ENCODE peak calls at places on chromosomes 6 and 20, in eight cellular contexts. W is psoas muscle, E is progenitor cell of endocrine pancreas, N is CMK, Y is stomach, M is germinal center, D is RWPE1, P is GM13976. V is an unnamed sample.

GRCh38 chr6:44022296-44022661 is 105.0 kb downstream of the MRPL14 start:
- DNase-seq in M (no peak), P (no peak), D (no peak), W (no peak), E (no peak), Y (no peak), N (no peak), V (peak; percentile 60)

GRCh38 chr6:88481519-88481918 is 315.4 kb upstream of the CNR1 start:
- DNase-seq in E (no peak), W (no peak), Y (no peak), P (no peak), D (no peak), M (no peak), N (no peak), V (no peak)

GRCh38 chr6:110885526-110885925 is 10.9 kb downstream of the AMD1 start:
- DNase-seq in E (no peak), P (no peak), Y (no peak), W (no peak), M (no peak), D (no peak), N (no peak), V (no peak)

GRCh38 chr6:41644297-41644879 is 6.1 kb downstream of the MDFI start:
- DNase-seq in Y (no peak), D (peak; percentile 59), P (no peak), W (no peak), N (no peak), M (no peak), E (no peak), V (no peak)

GRCh38 chr6:49556429-49556837 is 6.0 kb downstream of the C6orf141 start:
- DNase-seq in N (no peak), W (no peak), D (peak; percentile 82), P (no peak), E (no peak), Y (no peak), M (no peak), V (no peak)

GRCh38 chr6:13664703-13665352 is 46.8 kb downstream of the RANBP9 start:
- DNase-seq in N (no peak), D (no peak), Y (no peak), W (no peak), M (no peak), P (no peak), E (no peak), V (no peak)

GRCh38 chr6:155154158-155154830 is 109.5 kb upstream of the CLDN20 start:
- DNase-seq in M (no peak), E (no peak), D (peak; percentile 57), Y (no peak), W (no peak), P (no peak), N (no peak), V (no peak)

GRCh38 chr20:57432874-57433491 is 41.8 kb downstream of the RBM38 start:
- DNase-seq in P (peak; percentile 92), D (peak; percentile 83), W (peak; percentile 85), M (peak; percentile 87), E (no peak), Y (peak; percentile 78), N (peak; percentile 68), V (peak; percentile 85)

GRCh38 chr6:2976571-2977085 is 5.3 kb upstream of the SERPINB6 start:
- DNase-seq in N (no peak), P (no peak), E (no peak), D (peak; percentile 57), W (no peak), Y (no peak), M (no peak), V (no peak)

GRCh38 chr20:44074252-44075151 is 112.5 kb downstream of the JPH2 start:
- DNase-seq in P (no peak), Y (peak; percentile 19), N (no peak), D (no peak), E (no peak), M (no peak), W (no peak), V (no peak)

GRCh38 chr6:48136856-48137255 is 25.9 kb upstream of the PTCHD4 start:
- DNase-seq in D (no peak), E (no peak), Y (no peak), P (no peak), M (no peak), N (no peak), W (no peak), V (no peak)

GRCh38 chr6:138970856-138971425 is 17.1 kb downstream of the REPS1 start:
- DNase-seq in P (no peak), M (no peak), Y (no peak), D (peak; percentile 85), W (no peak), N (no peak), E (no peak), V (no peak)

GRCh38 chr6:131792091-131792496 is 15.7 kb upstream of the ENPP1 start:
- DNase-seq in P (no peak), D (no peak), N (no peak), E (no peak), W (no peak), Y (no peak), M (no peak), V (no peak)

GRCh38 chr6:2480267-2480966 is 235.0 kb upstream of the GMDS start:
- DNase-seq in P (no peak), M (no peak), Y (no peak), E (no peak), D (no peak), W (no peak), N (no peak), V (no peak)

GRCh38 chr20:49961413-49961812 is 21.4 kb upstream of the SNAI1 start:
- DNase-seq in D (no peak), N (no peak), Y (no peak), P (no peak), M (no peak), E (no peak), W (no peak), V (no peak)

GRCh38 chr6:35483892-35484645 is 12.8 kb downstream of the TEAD3 start:
- DNase-seq in P (no peak), Y (no peak), N (no peak), M (no peak), W (peak; percentile 15), D (no peak), E (no peak), V (no peak)

GRCh38 chr6:160130729-160131484 is 9.3 kb downstream of the SLC22A1 start:
- DNase-seq in D (no peak), M (no peak), P (no peak), Y (peak; percentile 1), E (no peak), N (no peak), W (no peak), V (no peak)

GRCh38 chr6:93779086-93779858 is 359.9 kb upstream of the EPHA7 start:
- DNase-seq in E (no peak), N (no peak), M (no peak), P (no peak), D (no peak), Y (no peak), W (no peak), V (no peak)

GRCh38 chr6:28597924-28598323 is 72.2 kb downstream of the GPX5 start:
- DNase-seq in D (peak; percentile 46), W (no peak), M (no peak), P (no peak), N (no peak), Y (no peak), E (no peak), V (no peak)

GRCh38 chr6:47788498-47788884 is 6.7 kb downstream of the OPN5 start:
- DNase-seq in Y (no peak), E (no peak), W (no peak), M (no peak), P (no peak), D (no peak), N (no peak), V (no peak)

GRCh38 chr20:57660510-57661199 is 40.4 kb upstream of the ZBP1 start:
- DNase-seq in Y (peak; percentile 22), N (no peak), P (peak; percentile 9), W (peak; percentile 13), E (no peak), M (no peak), D (no peak), V (peak; percentile 26)

GRCh38 chr20:22536956-22537756 is 47.2 kb downstream of the FOXA2 start:
- DNase-seq in D (no peak), E (no peak), P (no peak), M (no peak), N (no peak), Y (no peak), W (no peak), V (no peak)

GRCh38 chr6:74603676-74604075 is 602.2 kb downstream of the COL12A1 start:
- DNase-seq in W (no peak), M (no peak), D (no peak), N (no peak), P (no peak), E (no peak), Y (no peak), V (no peak)

GRCh38 chr6:40962241-40962640 is 76.8 kb downstream of the UNC5CL start:
- DNase-seq in P (peak; percentile 45), N (no peak), Y (no peak), E (no peak), M (no peak), D (peak; percentile 84), W (no peak), V (no peak)

GRCh38 chr6:40358473-40359460 is 228.4 kb downstream of the LRFN2 start:
- DNase-seq in Y (no peak), W (no peak), D (no peak), P (no peak), E (no peak), N (no peak), M (no peak), V (no peak)

GRCh38 chr6:142605922-142606321 is 304.1 kb downstream of the ADGRG6 start:
- DNase-seq in E (no peak), N (no peak), Y (no peak), M (no peak), P (no peak), D (peak; percentile 17), W (no peak), V (no peak)

V was measured in sigmoid colon.